ENCODE peak calls at places on chromosomes 3 and 15, in six cellular contexts. H, T, B, X, E and W are unnamed samples.

GRCh38 chr3:183527421-183527979 is 28.0 kb downstream of the KLHL6 start:
- DNase-seq in H (no peak), E (no peak), T (no peak), X (no peak), B (no peak), W (no peak)

GRCh38 chr3:156360992-156361391 is 193.9 kb downstream of the SSR3 start:
- DNase-seq in B (no peak), T (no peak), X (no peak), H (no peak), E (no peak), W (no peak)

GRCh38 chr15:78316211-78317077 is 17.0 kb upstream of the SKIC8 start:
- DNase-seq in T (no peak), H (no peak), B (peak; percentile 38), X (no peak), E (peak; percentile 55), W (no peak)

GRCh38 chr3:122912772-122913538 is 114.6 kb downstream of the SEMA5B start:
- DNase-seq in E (no peak), T (no peak), X (no peak), H (no peak), B (no peak), W (no peak)

GRCh38 chr3:36394176-36394575 is 13.9 kb downstream of the STAC start:
- DNase-seq in B (no peak), H (no peak), T (no peak), E (no peak), X (no peak), W (no peak)

GRCh38 chr15:74221399-74222230 is 14.5 kb upstream of the CCDC33 start:
- DNase-seq in B (no peak), H (no peak), X (no peak), E (no peak), T (no peak), W (no peak)

GRCh38 chr3:4493931-4494806 is 1.0 kb downstream of the ITPR1 start:
- DNase-seq in T (no peak), B (peak; percentile 47), H (peak; percentile 35), E (peak; percentile 79), X (peak; percentile 46), W (no peak)

GRCh38 chr3:71177375-71177774 is 406.2 kb downstream of the FOXP1 start:
- DNase-seq in E (no peak), X (no peak), T (no peak), B (no peak), H (no peak), W (no peak)

GRCh38 chr3:31670136-31670535 is 137.4 kb downstream of the STT3B start:
- DNase-seq in X (peak; percentile 91), B (no peak), T (no peak), E (no peak), H (no peak), W (no peak)

GRCh38 chr15:81410318-81410753 is 36.3 kb upstream of the TMC3 start:
- DNase-seq in H (peak; percentile 36), T (peak; percentile 20), E (peak; percentile 77), X (peak; percentile 74), B (peak; percentile 54), W (peak; percentile 50)

GRCh38 chr15:93459396-93459795 is 370.4 kb upstream of the RGMA start:
- DNase-seq in B (no peak), E (no peak), X (no peak), H (no peak), T (no peak), W (no peak)

GRCh38 chr15:53586815-53587214 is 172.6 kb downstream of the WDR72 start:
- DNase-seq in H (no peak), T (peak; percentile 37), B (peak; percentile 9), X (peak; percentile 35), E (peak; percentile 57), W (no peak)

GRCh38 chr3:38711321-38711720 is 61.8 kb upstream of the SCN5A start:
- DNase-seq in X (no peak), H (no peak), E (no peak), B (no peak), T (no peak), W (no peak)

GRCh38 chr15:31270767-31271166 is 55.9 kb upstream of the KLF13 start:
- DNase-seq in B (no peak), E (peak; percentile 52), H (no peak), X (no peak), T (no peak), W (no peak)

GRCh38 chr3:149080699-149081091 is 5.6 kb downstream of the HLTF start:
- DNase-seq in B (no peak), X (peak; percentile 67), E (no peak), T (no peak), H (no peak), W (no peak)

GRCh38 chr3:134694445-134694844 is 43.6 kb upstream of the KY start:
- DNase-seq in B (no peak), H (peak; percentile 60), E (no peak), T (no peak), X (no peak), W (no peak)

GRCh38 chr3:134693804-134694203 is 43.0 kb upstream of the KY start:
- DNase-seq in B (no peak), X (no peak), H (peak; percentile 55), E (no peak), T (no peak), W (no peak)

GRCh38 chr3:134697830-134698699 is 47.2 kb upstream of the KY start:
- DNase-seq in E (no peak), X (no peak), H (peak; percentile 66), T (no peak), B (no peak), W (no peak)

GRCh38 chr3:134694946-134695543 is 44.2 kb upstream of the KY start:
- DNase-seq in T (no peak), X (no peak), E (no peak), H (peak; percentile 58), B (no peak), W (no peak)

DNA sequence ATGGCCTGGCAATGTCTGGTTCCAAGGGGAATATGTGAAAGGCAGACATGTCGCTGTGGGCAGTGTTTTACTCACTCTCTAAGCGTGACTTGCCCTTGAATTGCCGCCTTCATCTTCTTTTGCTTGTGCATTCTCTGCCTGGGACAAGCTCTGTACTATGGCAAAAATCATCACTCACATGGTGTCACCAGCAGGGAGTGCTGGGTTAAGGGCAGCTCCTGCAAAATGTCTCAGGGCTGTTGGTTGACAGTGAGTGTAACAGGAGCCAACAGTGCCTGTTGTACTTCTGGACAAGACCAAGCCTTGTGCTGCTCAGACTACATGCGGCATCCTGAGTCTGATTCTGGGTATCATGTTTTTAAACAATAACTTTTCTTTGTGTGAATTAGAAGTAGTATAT is 45.3 kb upstream of the KY start:
- DNase-seq in T (no peak), B (no peak), X (no peak), E (no peak), H (no peak), W (no peak)
- H3K4me1 ChIP-seq in T (no peaks in the 10 kb centered on the region), B (no peaks in the 10 kb centered on the region), X (no peaks in the 10 kb centered on the region), E (peaks cover 42% of the 10 kb centered on the region), H (no peaks in the 10 kb centered on the region), W (no peaks in the 10 kb centered on the region)

DNA sequence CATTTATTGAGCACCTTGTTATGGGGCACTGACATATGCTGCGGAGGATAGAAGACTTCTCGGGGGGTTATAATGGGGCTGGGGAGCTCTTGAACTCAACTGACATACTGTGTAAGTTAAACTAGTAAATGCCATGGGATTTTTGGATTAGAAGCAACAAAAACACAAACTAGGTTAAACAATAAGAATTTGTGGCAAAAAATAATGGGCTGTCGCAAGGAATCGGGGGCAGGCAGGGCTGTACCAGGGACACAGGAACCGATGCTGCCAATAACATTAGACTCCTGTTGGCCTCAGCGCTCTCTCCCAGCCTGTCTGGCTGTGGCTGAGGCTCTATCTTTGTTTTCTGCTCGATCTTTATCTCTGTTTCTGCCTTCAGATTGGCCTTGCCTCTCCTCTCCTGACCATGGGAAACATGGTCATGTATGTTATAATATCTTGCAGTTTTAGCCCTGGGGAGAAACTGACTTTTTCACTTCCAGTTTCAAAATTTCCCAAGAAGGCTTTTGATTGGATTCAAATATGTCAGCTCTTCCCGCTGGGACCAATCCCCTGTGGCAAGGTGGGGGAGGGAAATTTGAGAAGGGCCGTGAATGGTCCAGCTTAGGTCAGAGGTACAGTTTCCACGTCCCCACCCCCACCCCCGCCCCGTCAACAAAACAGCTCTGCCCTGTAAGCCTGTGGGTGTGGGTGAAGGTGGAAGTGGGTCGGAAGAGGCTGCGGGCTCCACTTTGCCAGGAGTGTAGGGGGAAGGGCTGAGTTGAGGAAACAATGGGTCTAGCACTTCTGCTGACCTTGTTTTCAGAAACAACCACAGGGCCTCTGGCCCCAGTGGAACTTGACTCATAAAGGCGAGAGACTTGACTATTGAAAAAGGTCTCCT is 161.0 kb upstream of the TBL1XR1 start:
- DNase-seq in E (peak; percentile 83), T (peak; percentile 97), H (peak; percentile 62), X (peak; percentile 91), B (peak; percentile 95), W (peak; percentile 85)
- TF ChIP-seq POLR2AphosphoS5 in E (no peak), T (peak; percentile 79), H (no peak), X (peak; percentile 49), B (peak; percentile 43), W (peak; percentile 47)

DNA sequence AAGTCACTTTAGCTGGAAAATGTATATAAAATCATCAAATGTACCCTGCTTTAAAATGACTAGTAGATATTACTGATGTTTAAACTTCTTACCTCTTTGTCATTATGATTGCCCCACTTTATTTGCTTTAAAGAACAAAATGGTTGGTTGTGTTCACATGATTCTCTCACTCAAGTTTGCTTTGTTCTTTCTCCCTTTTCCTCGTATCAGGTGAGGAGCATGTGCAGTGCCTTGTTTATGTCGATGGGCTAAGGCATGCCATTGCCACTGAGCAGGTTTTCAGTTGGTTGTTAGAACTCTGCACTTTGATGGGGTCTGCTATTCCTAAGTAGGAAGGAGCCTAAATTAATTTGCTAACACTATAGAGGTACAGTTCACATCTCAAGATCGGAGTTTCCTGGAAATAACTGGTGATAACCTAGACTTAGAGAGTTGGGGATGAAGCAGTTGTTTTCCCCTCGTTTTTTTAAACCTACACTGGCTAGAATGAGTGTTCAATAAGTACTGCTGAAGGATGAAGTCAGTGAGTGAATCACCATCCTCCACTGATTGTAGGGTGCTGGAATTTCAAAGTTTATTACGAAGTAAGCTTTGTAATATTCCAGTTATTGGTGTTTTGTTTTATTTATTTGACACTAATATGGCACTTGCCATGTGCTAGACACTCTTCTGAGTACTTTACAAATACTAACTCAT is 5.5 kb downstream of the MAP2K5 start:
- DNase-seq in X (no peak), E (no peak), B (no peak), T (no peak), H (no peak), W (no peak)
- H3K4me3 ChIP-seq in X (no peak overlapping the region), E (no peak overlapping the region), B (no peak overlapping the region), T (no peak overlapping the region), H (no peak overlapping the region), W (no peak overlapping the region)

GRCh38 chr15:42373274-42373673 is 14.0 kb downstream of the CAPN3 start:
- DNase-seq in H (no peak), T (peak; percentile 44), B (no peak), X (no peak), E (no peak), W (no peak)

GRCh38 chr15:42375941-42376340 is 16.6 kb downstream of the CAPN3 start:
- DNase-seq in X (no peak), T (no peak), E (no peak), H (no peak), B (no peak), W (no peak)

GRCh38 chr15:42373936-42374335 is 14.6 kb downstream of the CAPN3 start:
- DNase-seq in B (no peak), T (no peak), H (no peak), X (no peak), E (no peak), W (no peak)

GRCh38 chr15:42375252-42375651 is 16.0 kb downstream of the CAPN3 start:
- DNase-seq in T (no peak), H (no peak), X (no peak), E (no peak), B (no peak), W (no peak)

DNA sequence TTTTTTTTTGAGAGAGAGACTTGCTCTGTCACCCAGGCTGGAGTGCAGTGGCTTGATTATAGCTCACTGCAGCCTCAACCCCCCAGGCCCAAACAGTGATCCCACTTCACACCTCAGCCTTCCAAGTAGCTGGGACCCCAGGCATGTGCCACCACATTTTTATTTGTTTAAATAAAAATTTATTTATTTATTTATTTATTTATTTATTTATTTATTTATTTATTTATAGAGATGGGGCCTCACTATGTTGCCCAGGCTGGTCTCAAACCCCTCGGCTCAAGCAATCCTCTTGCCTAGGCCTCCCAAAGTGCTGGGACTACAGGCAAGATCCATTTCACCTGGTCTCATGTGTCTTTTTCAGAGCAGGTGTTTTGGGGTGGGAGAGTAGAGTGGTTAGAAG is 15.5 kb downstream of the CAPN3 start:
- DNase-seq in T (no peak), E (no peak), H (no peak), B (no peak), X (no peak), W (no peak)
- H3K4me1 ChIP-seq in T (peaks cover 26% of the 10 kb centered on the region), E (no peaks in the 10 kb centered on the region), H (no peaks in the 10 kb centered on the region), B (no peaks in the 10 kb centered on the region), X (no peaks in the 10 kb centered on the region), W (no peaks in the 10 kb centered on the region)